ENCODE peak calls at places on chromosomes 3 and 15, in eight cellular contexts. B, V, L, E, Q, P, M and G are unnamed samples. For H3K4me1, the result is how much of the 10 kb centered on the place peaks cover.

GRCh38 chr15:78763111-78763795 is 48.0 kb downstream of the ADAMTS7 start:
- DNase-seq in B (no peak), V (no peak), L (no peak), E (no peak), Q (peak), P (no peak), M (no peak), G (no peak)

GRCh38 chr15:60729850-60730458 is 251.0 kb upstream of the ICE2 start:
- DNase-seq in B (no peak), V (no peak), L (no peak), E (no peak), Q (no peak), P (no peak), M (no peak), G (no peak)

GRCh38 chr3:69879051-69879450 is 120.5 kb upstream of the SAMMSON start:
- DNase-seq in B (no peak), V (no peak), L (no peak), E (no peak), Q (no peak), P (no peak), M (no peak), G (no peak)

GRCh38 chr3:116425126-116425525 is 20.2 kb downstream of the LSAMP start:
- DNase-seq in B (no peak), V (no peak), L (no peak), E (no peak), Q (no peak), P (no peak), M (no peak), G (no peak)

GRCh38 chr15:66895794-66896453 is 169.5 kb upstream of the SMAD3 start:
- DNase-seq in B (no peak), V (no peak), L (no peak), E (no peak), Q (no peak), P (no peak), M (no peak), G (no peak)

GRCh38 chr3:53718462-53718861 is 127.8 kb downstream of the CHDH start:
- DNase-seq in B (no peak), V (peak), L (no peak), E (no peak), Q (no peak), P (no peak), M (no peak), G (peak)

GRCh38 chr3:128547368-128547987 is 54.5 kb upstream of the GATA2 start:
- DNase-seq in B (no peak), V (no peak), L (peak), E (no peak), Q (no peak), P (no peak), M (no peak), G (no peak)

GRCh38 chr3:166071-166470 is 30.5 kb upstream of the CHL1 start:
- DNase-seq in B (no peak), V (no peak), L (no peak), E (no peak), Q (no peak), P (no peak), M (no peak), G (no peak)

GRCh38 chr3:116930786-116931185 is 221.2 kb downstream of the TUSC7 start:
- DNase-seq in B (no peak), V (no peak), L (peak), E (no peak), Q (no peak), P (no peak), M (no peak), G (no peak)

GRCh38 chr3:149042766-149043386 is 43.5 kb downstream of the HLTF start:
- DNase-seq in B (no peak), V (no peak), L (peak), E (no peak), Q (no peak), P (no peak), M (no peak), G (no peak)

GRCh38 chr3:192545346-192545745 is 182.0 kb downstream of the FGF12 start:
- DNase-seq in B (no peak), V (no peak), L (no peak), E (no peak), Q (no peak), P (no peak), M (no peak), G (no peak)

GRCh38 chr3:69588170-69588569 is 151.1 kb upstream of the MITF start:
- DNase-seq in B (no peak), V (no peak), L (no peak), E (no peak), Q (no peak), P (no peak), M (no peak), G (no peak)

GRCh38 chr15:73781038-73781925 is 28.1 kb upstream of the INSYN1 start:
- DNase-seq in B (no peak), V (no peak), L (peak), E (no peak), Q (peak), P (no peak), M (peak), G (no peak)

GRCh38 chr15:58057559-58057958 is 8.0 kb downstream of the ALDH1A2 start:
- DNase-seq in B (no peak), V (no peak), L (no peak), E (no peak), Q (no peak), P (no peak), M (no peak), G (no peak)

DNA sequence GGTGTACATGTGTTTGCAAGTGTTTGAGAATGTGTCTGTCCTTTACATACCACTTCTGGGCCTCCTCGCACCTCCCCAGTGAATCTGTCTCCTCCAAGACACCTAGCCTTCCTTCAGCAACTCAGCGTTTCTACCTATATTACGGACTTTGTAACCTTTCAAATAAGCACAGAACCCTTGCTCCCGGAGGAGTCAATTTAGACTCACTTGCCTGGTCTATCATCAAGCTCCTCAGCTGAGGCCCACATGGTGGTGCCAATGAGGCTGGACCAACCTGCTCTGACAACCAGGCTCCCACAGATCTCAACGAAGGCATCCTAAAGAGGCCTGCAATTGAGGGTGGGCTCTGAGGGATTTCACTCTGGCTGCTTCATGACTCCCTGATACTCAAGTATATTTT is 32.8 kb upstream of the TIMP4 start:
- DNase-seq in B (no peak), V (no peak), L (no peak), E (no peak), Q (no peak), P (no peak), M (no peak), G (no peak)
- H3K4me1 ChIP-seq in B (under half), V (under half), L (under half), E (half or more), Q (under half), P (under half), M (half or more), G (under half)

GRCh38 chr3:52240059-52240885 is 1.3 kb upstream of the TWF2 start:
- DNase-seq in B (no peak), V (no peak), L (peak), E (no peak), Q (peak), P (no peak), M (no peak), G (peak)

GRCh38 chr3:52240886-52241244 is 1.9 kb upstream of the TWF2 start:
- DNase-seq in B (no peak), V (no peak), L (no peak), E (no peak), Q (no peak), P (no peak), M (no peak), G (no peak)

GRCh38 chr3:52237659-52238172 is 1.2 kb downstream of the TWF2 start:
- DNase-seq in B (peak), V (peak), L (peak), E (no peak), Q (peak), P (peak), M (peak), G (peak)

GRCh38 chr3:52238193-52238760 is 681 bp downstream of the TWF2 start:
- DNase-seq in B (no peak), V (no peak), L (peak), E (no peak), Q (no peak), P (no peak), M (peak), G (no peak)

GRCh38 chr3:52238761-52239701 is at the start of gene TWF2:
- DNase-seq in B (peak), V (peak), L (peak), E (no peak), Q (peak), P (peak), M (peak), G (peak)
- TF ChIP-seq POLR2A in B (peak), V (no peak), L (peak), E (no peak), Q (peak), P (peak), M (peak), G (peak)

DNA sequence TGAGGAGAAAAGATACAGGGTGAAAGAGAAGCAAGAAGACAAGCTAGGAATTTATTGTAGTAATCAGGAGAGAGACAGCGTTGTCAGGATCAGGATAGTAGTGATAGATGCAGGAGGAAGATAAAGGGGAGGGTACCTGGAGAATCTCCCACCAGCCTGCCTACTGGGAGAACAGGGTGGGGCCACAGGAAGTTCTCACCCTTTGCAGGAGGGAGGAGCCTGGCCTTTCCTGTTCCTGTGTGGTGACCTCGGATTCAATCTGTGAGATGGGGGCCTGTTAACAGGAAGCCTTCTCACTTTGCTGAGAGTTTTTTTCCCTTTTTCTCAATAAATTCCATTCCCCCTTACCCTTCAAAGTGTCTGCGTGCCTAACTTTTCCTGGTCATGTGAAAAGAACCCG is 37.6 kb downstream of the GMPS start:
- DNase-seq in B (no peak), V (no peak), L (no peak), E (no peak), Q (no peak), P (no peak), M (no peak), G (no peak)
- H3K4me3 ChIP-seq in B (no peak), V (no peak), L (no peak), E (no peak), Q (no peak), P (no peak), M (no peak), G (no peak)

DNA sequence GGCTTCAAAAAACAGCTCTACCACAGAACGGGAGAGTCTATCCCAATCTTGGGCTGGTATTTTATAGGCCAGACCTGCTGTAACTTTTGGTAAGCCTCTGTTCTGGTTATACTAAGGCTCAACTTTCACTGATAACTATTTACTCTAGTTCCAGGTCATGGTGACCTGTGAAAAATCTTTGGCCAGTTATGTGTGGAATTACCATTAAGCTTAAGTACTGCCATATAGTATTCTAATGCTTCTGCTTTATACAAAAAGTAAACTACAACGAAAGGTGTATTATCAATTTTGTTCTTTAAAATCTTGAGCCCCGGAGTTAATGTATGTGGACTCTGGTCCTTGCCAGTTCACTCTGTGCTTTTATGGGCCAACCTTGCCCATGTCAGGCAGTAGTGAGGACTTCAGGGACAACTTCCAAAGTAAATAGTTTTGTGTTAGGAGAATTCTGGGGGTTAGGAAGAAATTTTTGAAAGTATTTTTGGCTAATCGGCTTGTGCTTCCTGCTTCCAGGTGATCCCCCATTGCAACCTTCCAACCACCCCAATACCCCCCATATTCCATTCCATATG is 6.4 kb downstream of the SIAH2 start:
- DNase-seq in B (no peak), V (no peak), L (no peak), E (no peak), Q (no peak), P (no peak), M (no peak), G (peak)
- H3K4me1 ChIP-seq in B (under half), V (half or more), L (under half), E (under half), Q (half or more), P (half or more), M (under half), G (half or more)